ENCODE peak calls at places on chromosome 3, in nine cellular contexts. One of them, this sample, is unnamed.

GRCh38 chr3:184748219-184749135 is 36.6 kb upstream of the MAGEF1 start:
- DNase-seq in kidney tubule cell: no peak
- DNase-seq in amygdala: no peak
- DNase-seq in OCI-M1: peak
- DNase-seq in Ammon's horn: no peak
- DNase-seq in GM13976: peak
- DNase-seq in HuH-7: peak
- DNase-seq in mucosa of descending colon: no peak
- DNase-seq in stimulated activated CD4-positive, alpha-beta T cell treated with anti-CD3 and anti-CD28 coated beads, Interleukin-2, amount 100 ng/mL, for 48 hours: no peak
- DNase-seq in this sample: no peak

GRCh38 chr3:169660709-169661566 is 2.6 kb downstream of the MECOM start:
- DNase-seq in kidney tubule cell: peak
- DNase-seq in amygdala: no peak
- DNase-seq in OCI-M1: peak
- DNase-seq in Ammon's horn: no peak
- DNase-seq in GM13976: no peak
- DNase-seq in HuH-7: no peak
- DNase-seq in mucosa of descending colon: no peak
- DNase-seq in stimulated activated CD4-positive, alpha-beta T cell treated with anti-CD3 and anti-CD28 coated beads, Interleukin-2, amount 100 ng/mL, for 48 hours: no peak
- DNase-seq in this sample: peak

GRCh38 chr3:116112686-116113085 is 332.6 kb downstream of the LSAMP start:
- DNase-seq in kidney tubule cell: no peak
- DNase-seq in amygdala: no peak
- DNase-seq in OCI-M1: no peak
- DNase-seq in Ammon's horn: no peak
- DNase-seq in GM13976: no peak
- DNase-seq in HuH-7: no peak
- DNase-seq in mucosa of descending colon: no peak
- DNase-seq in stimulated activated CD4-positive, alpha-beta T cell treated with anti-CD3 and anti-CD28 coated beads, Interleukin-2, amount 100 ng/mL, for 48 hours: no peak
- DNase-seq in this sample: peak

GRCh38 chr3:32106929-32107362 is 526 bp downstream of the GPD1L start:
- DNase-seq in kidney tubule cell: peak
- DNase-seq in amygdala: no peak
- DNase-seq in OCI-M1: peak
- DNase-seq in Ammon's horn: peak
- DNase-seq in GM13976: peak
- DNase-seq in HuH-7: no peak
- DNase-seq in mucosa of descending colon: peak
- DNase-seq in stimulated activated CD4-positive, alpha-beta T cell treated with anti-CD3 and anti-CD28 coated beads, Interleukin-2, amount 100 ng/mL, for 48 hours: no peak
- DNase-seq in this sample: no peak

GRCh38 chr3:63343674-63344073 is 65.6 kb downstream of the SYNPR start:
- DNase-seq in kidney tubule cell: peak
- DNase-seq in amygdala: no peak
- DNase-seq in OCI-M1: peak
- DNase-seq in Ammon's horn: peak
- DNase-seq in GM13976: no peak
- DNase-seq in HuH-7: peak
- DNase-seq in mucosa of descending colon: peak
- DNase-seq in stimulated activated CD4-positive, alpha-beta T cell treated with anti-CD3 and anti-CD28 coated beads, Interleukin-2, amount 100 ng/mL, for 48 hours: peak
- DNase-seq in this sample: peak

GRCh38 chr3:100957407-100958100 is 35.7 kb downstream of the ABI3BP start:
- DNase-seq in kidney tubule cell: peak
- DNase-seq in amygdala: no peak
- DNase-seq in OCI-M1: no peak
- DNase-seq in Ammon's horn: no peak
- DNase-seq in GM13976: no peak
- DNase-seq in HuH-7: no peak
- DNase-seq in mucosa of descending colon: no peak
- DNase-seq in stimulated activated CD4-positive, alpha-beta T cell treated with anti-CD3 and anti-CD28 coated beads, Interleukin-2, amount 100 ng/mL, for 48 hours: no peak
- DNase-seq in this sample: peak

GRCh38 chr3:184656991-184657669 is 54.7 kb downstream of the MAGEF1 start:
- DNase-seq in kidney tubule cell: peak
- DNase-seq in amygdala: no peak
- DNase-seq in OCI-M1: no peak
- DNase-seq in Ammon's horn: no peak
- DNase-seq in GM13976: peak
- DNase-seq in HuH-7: no peak
- DNase-seq in mucosa of descending colon: no peak
- DNase-seq in stimulated activated CD4-positive, alpha-beta T cell treated with anti-CD3 and anti-CD28 coated beads, Interleukin-2, amount 100 ng/mL, for 48 hours: peak
- DNase-seq in this sample: peak

GRCh38 chr3:188950832-188951489 is 220.8 kb upstream of the TPRG1 start:
- DNase-seq in kidney tubule cell: peak
- DNase-seq in amygdala: no peak
- DNase-seq in OCI-M1: no peak
- DNase-seq in Ammon's horn: no peak
- DNase-seq in GM13976: no peak
- DNase-seq in HuH-7: peak
- DNase-seq in mucosa of descending colon: peak
- DNase-seq in stimulated activated CD4-positive, alpha-beta T cell treated with anti-CD3 and anti-CD28 coated beads, Interleukin-2, amount 100 ng/mL, for 48 hours: no peak
- DNase-seq in this sample: peak

This sample was measured in adipocyte.